ENCODE peak calls at places on chromosome 4, in eight cellular contexts. I is neuronal stem cell; R is left ventricle myocardium inferior; D is transverse colon; Y is H9; S is stomach; T is CD4-positive, CD25-positive, alpha-beta regulatory T cell; Z is CD8-positive, alpha-beta T cell. L is an unnamed sample. For H3K4me1 and H3K27me3, the result is how much of the 10 kb centered on the place peaks cover.

GRCh38 chr4:151242305-151242704 is 34.7 kb upstream of the PRSS48 start:
- DNase-seq in I (no peak), Z (no peak), T (no peak), S (no peak), D (no peak), Y (no peak), R (no peak), L (no peak)

GRCh38 chr4:4460759-4461158 is 73.9 kb downstream of the NSG1 start:
- DNase-seq in R (no peak), Z (no peak), T (no peak), S (no peak), D (no peak), I (no peak), Y (no peak), L (no peak)

GRCh38 chr4:3472411-3473141 is 9.5 kb downstream of the DOK7 start:
- DNase-seq in Y (no peak), S (no peak), D (no peak), R (no peak), Z (no peak), T (no peak), I (no peak), L (no peak)

GRCh38 chr4:13184199-13184598 is 299.9 kb downstream of the RAB28 start:
- DNase-seq in Z (no peak), Y (no peak), R (no peak), D (no peak), I (no peak), T (no peak), S (no peak), L (no peak)

GRCh38 chr4:1194028-1194900 is 21.9 kb upstream of the SPON2 start:
- DNase-seq in D (peak), S (peak), I (no peak), Y (peak), R (peak), Z (no peak), T (no peak), L (no peak)

GRCh38 chr4:41154814-41155177 is 59.5 kb downstream of the APBB2 start:
- DNase-seq in T (no peak), I (no peak), S (no peak), R (no peak), Z (no peak), Y (no peak), D (no peak), L (no peak)

GRCh38 chr4:105895609-105896460 is 564 bp downstream of the NPNT start:
- DNase-seq in S (no peak), D (peak), R (peak), Z (no peak), T (no peak), I (peak), Y (peak), L (no peak)

GRCh38 chr4:5376015-5376414 is 324.7 kb downstream of the STK32B start:
- DNase-seq in Z (no peak), T (no peak), R (no peak), S (no peak), I (no peak), Y (no peak), D (no peak), L (no peak)

GRCh38 chr4:66558651-66559050 is 888.4 kb upstream of the EPHA5 start:
- DNase-seq in Y (no peak), R (no peak), I (no peak), D (no peak), Z (no peak), S (no peak), T (no peak), L (no peak)

GRCh38 chr4:15400911-15401671 is 26.7 kb upstream of the C1QTNF7 start:
- DNase-seq in R (peak), D (peak), T (peak), Z (peak), I (no peak), S (no peak), Y (no peak), L (no peak)

GRCh38 chr4:6716018-6716911 is at the start of gene BLOC1S4:
- DNase-seq in Y (peak), Z (peak), D (peak), I (peak), R (peak), T (peak), S (peak), L (peak)

GRCh38 chr4:183797445-183798248 is 107.5 kb upstream of the STOX2 start:
- DNase-seq in D (peak), T (no peak), S (peak), I (peak), R (peak), Y (peak), Z (no peak), L (no peak)

GRCh38 chr4:174520655-174521054 is 1.6 kb downstream of the HPGD start:
- DNase-seq in Y (no peak), Z (no peak), D (no peak), S (no peak), I (no peak), T (peak), R (no peak), L (no peak)

GRCh38 chr4:2862528-2862927 is 18.9 kb downstream of the ADD1 start:
- DNase-seq in R (no peak), I (no peak), Z (no peak), Y (peak), D (no peak), S (no peak), T (no peak), L (no peak)

GRCh38 chr4:147461161-147461560 is 19.7 kb upstream of the EDNRA start:
- DNase-seq in R (no peak), S (no peak), T (no peak), I (no peak), D (no peak), Z (no peak), Y (no peak), L (no peak)

GRCh38 chr4:54063737-54064316 is 578 bp downstream of the CHIC2 start:
- DNase-seq in R (peak), S (peak), D (peak), T (peak), I (peak), Y (peak), Z (peak), L (peak)

GRCh38 chr4:177511611-177512010 is 69.4 kb upstream of the AGA start:
- DNase-seq in Z (no peak), T (no peak), I (no peak), S (peak), R (no peak), Y (no peak), D (peak), L (no peak)

GRCh38 chr4:15451866-15452765 is 17.6 kb upstream of the CC2D2A start:
- DNase-seq in D (no peak), R (no peak), I (no peak), Z (no peak), T (no peak), S (no peak), Y (no peak), L (no peak)

GRCh38 chr4:90328558-90328957 is 201.4 kb downstream of the CCSER1 start:
- DNase-seq in R (peak), S (no peak), T (no peak), Y (no peak), D (peak), Z (no peak), I (peak), L (no peak)

GRCh38 chr4:83850435-83850834 is 314.5 kb downstream of the GPAT3 start:
- DNase-seq in I (no peak), R (no peak), T (no peak), Y (peak), S (no peak), Z (no peak), D (no peak), L (no peak)
- H3K27ac ChIP-seq in I (no peak), R (no peak), T (no peak), Y (peak), S (no peak), Z (no peak), D (no peak), L (no peak)

GRCh38 chr4:85402371-85402770 is 72.6 kb upstream of the ARHGAP24 start:
- DNase-seq in Y (no peak), R (no peak), S (no peak), I (no peak), T (no peak), D (no peak), Z (no peak), L (no peak)
- H3K4me1 ChIP-seq in Y (under half), R (under half), S (under half), I (under half), T (under half), D (under half), Z (under half), L (under half)

GRCh38 chr4:55238407-55238806 is 107.6 kb upstream of the SRD5A3 start:
- DNase-seq in D (no peak), Y (no peak), I (no peak), S (no peak), T (no peak), Z (no peak), R (no peak), L (no peak)
- H3K27me3 ChIP-seq in D (under half), Y (under half), I (under half), S (under half), T (under half), Z (under half), R (under half), L (under half)

GRCh38 chr4:138910201-138910913 is 105.2 kb upstream of the NOCT start:
- DNase-seq in Z (no peak), I (no peak), T (no peak), Y (no peak), R (no peak), S (peak), D (no peak), L (no peak)
- H3K27ac ChIP-seq in Z (no peak), I (no peak), T (no peak), Y (no peak), R (peak), S (peak), D (peak), L (no peak)

DNA sequence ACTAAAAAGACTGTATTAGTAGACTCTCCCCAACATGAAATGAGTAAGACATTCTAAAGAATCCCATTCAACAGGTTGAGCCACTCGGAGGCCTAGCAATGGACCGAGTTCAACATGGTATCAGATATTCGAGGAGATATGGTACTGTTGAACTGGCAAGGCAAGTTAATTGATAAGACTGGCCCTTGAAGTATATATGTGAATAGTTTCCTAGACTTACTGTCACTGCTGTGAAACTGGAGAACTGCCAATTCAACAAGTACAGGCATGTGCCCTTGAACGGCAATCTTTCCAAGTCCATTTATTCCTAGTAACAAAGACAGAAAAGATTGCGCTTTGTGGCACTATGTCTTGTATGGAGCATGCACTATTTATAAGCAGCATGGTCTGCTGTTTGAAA is 24.4 kb downstream of the FAT1 start:
- DNase-seq in R (no peak), I (no peak), Z (no peak), T (no peak), Y (no peak), D (no peak), S (peak), L (no peak)
- H3K4me1 ChIP-seq in R (half or more), I (under half), Z (under half), T (under half), Y (under half), D (under half), S (under half), L (under half)

GRCh38 chr4:118288097-118288496 is 64.7 kb downstream of the PRSS12 start:
- DNase-seq in Z (no peak), I (no peak), D (no peak), T (no peak), R (no peak), S (no peak), Y (no peak), L (no peak)

GRCh38 chr4:118285931-118286330 is 66.9 kb downstream of the PRSS12 start:
- DNase-seq in I (no peak), R (no peak), T (no peak), D (no peak), Z (no peak), Y (no peak), S (no peak), L (no peak)

GRCh38 chr4:118289794-118290193 is 63.0 kb downstream of the PRSS12 start:
- DNase-seq in I (no peak), T (no peak), D (no peak), S (no peak), Y (no peak), Z (no peak), R (no peak), L (no peak)

GRCh38 chr4:118286685-118287084 is 66.1 kb downstream of the PRSS12 start:
- DNase-seq in T (no peak), R (no peak), D (no peak), Y (no peak), S (no peak), I (no peak), Z (no peak), L (no peak)

DNA sequence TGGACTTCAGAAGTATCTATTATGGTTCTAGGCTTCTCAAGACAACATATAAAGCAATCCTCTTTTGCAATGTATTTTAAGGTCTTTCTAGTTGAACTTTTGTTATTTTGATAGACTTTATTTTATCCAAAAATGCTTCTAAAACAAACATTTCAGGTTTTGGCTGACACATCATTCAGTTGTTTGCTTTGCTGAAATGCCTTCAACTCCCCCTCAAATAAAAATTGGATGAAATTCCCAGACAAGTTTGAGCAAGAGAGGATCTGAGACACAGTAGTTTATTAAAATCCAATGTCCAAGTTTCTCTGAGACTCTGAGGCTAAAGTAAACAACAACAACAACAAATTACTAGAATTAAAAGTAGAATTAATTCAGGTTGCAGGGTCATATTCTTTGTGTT is 65.1 kb downstream of the PRSS12 start:
- DNase-seq in Y (no peak), R (no peak), D (no peak), Z (no peak), I (no peak), T (no peak), S (no peak), L (no peak)
- H3K27me3 ChIP-seq in Y (under half), R (under half), D (under half), Z (under half), I (under half), T (under half), S (under half), L (under half)

GRCh38 chr4:168880811-168881595 is 129.1 kb downstream of the CBR4 start:
- DNase-seq in I (no peak), Z (no peak), D (no peak), S (no peak), T (no peak), Y (no peak), R (no peak), L (no peak)
- H3K27ac ChIP-seq in I (no peak), Z (no peak), D (peak), S (peak), T (no peak), Y (no peak), R (peak), L (no peak)

L was measured in CD8-positive, alpha-beta memory T cell.